ENCODE peak calls at places on chromosomes 7 and 10, in four cellular contexts. N is K562, I is GM12878, C is HepG2. X is an unnamed sample.
A peak's percentile ranks its signal among the peaks of the same experiment; 100 is the strongest.

GRCh38 chr7:1667566-1668485 is 2.3 kb upstream of the ELFN1 start:
- DNase-seq in N (peak; percentile 50), I (no peak), C (no peak), X (peak; percentile 87)

GRCh38 chr10:112510384-112510783 is 63.4 kb downstream of the VTI1A start:
- DNase-seq in N (no peak), I (no peak), C (no peak), X (no peak)

GRCh38 chr7:5422324-5423271 is 1.0 kb downstream of the TNRC18 start:
- DNase-seq in N (peak; percentile 45), I (no peak), C (peak; percentile 35), X (peak; percentile 84)

GRCh38 chr7:106865130-106866115 is at the start of gene PIK3CG:
- DNase-seq in N (peak; percentile 67), I (peak; percentile 41), C (no peak), X (no peak)

GRCh38 chr10:91006752-91007346 is 86.0 kb upstream of the ANKRD1 start:
- DNase-seq in N (no peak), I (peak; percentile 96), C (no peak), X (no peak)

GRCh38 chr7:2758673-2759603 is 70.9 kb downstream of the AMZ1 start:
- DNase-seq in N (no peak), I (peak; percentile 35), C (no peak), X (no peak)

GRCh38 chr10:69819713-69820506 is 18.2 kb downstream of the COL13A1 start:
- DNase-seq in N (no peak), I (no peak), C (no peak), X (no peak)

GRCh38 chr10:3886191-3886590 is 101.2 kb upstream of the KLF6 start:
- DNase-seq in N (peak; percentile 40), I (no peak), C (no peak), X (peak; percentile 58)

GRCh38 chr7:141045842-141046630 is 27.8 kb upstream of the TMEM178B start:
- DNase-seq in N (no peak), I (no peak), C (no peak), X (no peak)

GRCh38 chr7:22551768-22552513 is 52.0 kb upstream of the STEAP1B start:
- DNase-seq in N (no peak), I (no peak), C (no peak), X (no peak)

GRCh38 chr7:155455132-155455693 is 2.7 kb upstream of the EN2 start:
- DNase-seq in N (no peak), I (no peak), C (no peak), X (peak; percentile 35)

GRCh38 chr7:149423441-149423970 is 37.4 kb downstream of the ZNF777 start:
- DNase-seq in N (no peak), I (no peak), C (no peak), X (no peak)

GRCh38 chr10:118332948-118333710 is 9.0 kb downstream of the FAM204A start:
- DNase-seq in N (peak; percentile 11), I (no peak), C (peak; percentile 25), X (no peak)

GRCh38 chr10:7945469-7946187 is 108.9 kb upstream of the GATA3 start:
- DNase-seq in N (no peak), I (no peak), C (peak; percentile 41), X (peak; percentile 32)

GRCh38 chr10:14822879-14823755 is 14.7 kb downstream of the CDNF start:
- DNase-seq in N (peak; percentile 24), I (no peak), C (peak; percentile 12), X (peak; percentile 62)

GRCh38 chr10:80104066-80104926 is 25.8 kb downstream of the TMEM254 start:
- DNase-seq in N (peak; percentile 9), I (no peak), C (peak; percentile 16), X (peak; percentile 63)

DNA sequence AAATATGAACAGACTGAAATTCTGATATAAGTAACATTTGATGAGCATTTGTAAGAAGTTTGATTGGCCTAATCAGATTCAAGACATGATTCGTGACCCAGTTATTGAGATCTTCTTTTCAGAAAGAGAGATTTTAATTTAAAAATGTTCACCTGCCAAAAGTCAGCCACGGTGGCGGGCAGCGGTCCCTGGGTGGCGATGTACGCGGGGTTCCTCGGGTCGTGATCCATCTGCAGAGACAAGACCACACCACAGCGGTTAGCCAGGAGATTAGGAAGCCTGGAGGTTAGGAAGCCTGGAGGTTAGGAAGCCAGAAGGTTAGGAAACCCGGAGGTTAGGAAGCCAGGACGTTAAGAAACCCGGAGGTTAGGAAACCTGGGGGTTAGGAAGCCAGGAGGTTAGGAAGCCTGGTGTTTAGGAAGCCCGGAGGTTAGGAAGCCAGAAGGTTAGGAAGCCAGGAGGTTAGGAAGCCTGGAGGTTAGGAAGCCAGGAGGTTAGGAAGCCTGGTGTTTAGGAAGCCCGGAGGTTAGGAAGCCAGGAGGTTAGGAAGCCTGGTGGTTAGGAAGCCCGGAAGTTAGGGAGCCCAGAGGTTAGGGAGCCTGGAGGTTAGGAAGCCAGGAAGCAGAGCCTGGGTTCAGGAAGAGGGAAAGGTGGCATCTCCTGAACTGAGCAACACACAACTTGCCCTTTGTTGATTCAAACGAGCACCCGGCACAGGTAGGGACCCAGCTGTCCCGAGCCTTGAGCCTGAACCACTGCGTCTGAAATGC is 258.5 kb downstream of the DNAJB6 start:
- DNase-seq in N (no peak), I (no peak), C (no peak), X (no peak)
- TF ChIP-seq NFIC in N (no peak), I (no peak), C (no peak), X (no peak)

GRCh38 chr7:157949711-157950110 is 612.9 kb downstream of the DNAJB6 start:
- DNase-seq in N (no peak), I (no peak), C (no peak), X (no peak)
- TF ChIP-seq NFIC in N (no peak), I (no peak), C (no peak), X (no peak)

GRCh38 chr10:73116017-73116416 is 5.8 kb downstream of the NUDT13 start:
- DNase-seq in N (no peak), I (no peak), C (no peak), X (no peak)

GRCh38 chr10:73119457-73119856 is 9.2 kb downstream of the NUDT13 start:
- DNase-seq in N (no peak), I (no peak), C (peak; percentile 35), X (no peak)

GRCh38 chr10:73119952-73120351 is 9.7 kb downstream of the NUDT13 start:
- DNase-seq in N (no peak), I (no peak), C (no peak), X (no peak)

GRCh38 chr10:73113543-73113942 is 3.3 kb downstream of the NUDT13 start:
- DNase-seq in N (no peak), I (no peak), C (no peak), X (no peak)

GRCh38 chr10:73117976-73118743 is 7.9 kb downstream of the NUDT13 start:
- DNase-seq in N (peak; percentile 37), I (peak; percentile 83), C (peak; percentile 53), X (no peak)
- TF ChIP-seq NFIC in N (no peak), I (peak; percentile 77), C (peak; percentile 43), X (no peak)

DNA sequence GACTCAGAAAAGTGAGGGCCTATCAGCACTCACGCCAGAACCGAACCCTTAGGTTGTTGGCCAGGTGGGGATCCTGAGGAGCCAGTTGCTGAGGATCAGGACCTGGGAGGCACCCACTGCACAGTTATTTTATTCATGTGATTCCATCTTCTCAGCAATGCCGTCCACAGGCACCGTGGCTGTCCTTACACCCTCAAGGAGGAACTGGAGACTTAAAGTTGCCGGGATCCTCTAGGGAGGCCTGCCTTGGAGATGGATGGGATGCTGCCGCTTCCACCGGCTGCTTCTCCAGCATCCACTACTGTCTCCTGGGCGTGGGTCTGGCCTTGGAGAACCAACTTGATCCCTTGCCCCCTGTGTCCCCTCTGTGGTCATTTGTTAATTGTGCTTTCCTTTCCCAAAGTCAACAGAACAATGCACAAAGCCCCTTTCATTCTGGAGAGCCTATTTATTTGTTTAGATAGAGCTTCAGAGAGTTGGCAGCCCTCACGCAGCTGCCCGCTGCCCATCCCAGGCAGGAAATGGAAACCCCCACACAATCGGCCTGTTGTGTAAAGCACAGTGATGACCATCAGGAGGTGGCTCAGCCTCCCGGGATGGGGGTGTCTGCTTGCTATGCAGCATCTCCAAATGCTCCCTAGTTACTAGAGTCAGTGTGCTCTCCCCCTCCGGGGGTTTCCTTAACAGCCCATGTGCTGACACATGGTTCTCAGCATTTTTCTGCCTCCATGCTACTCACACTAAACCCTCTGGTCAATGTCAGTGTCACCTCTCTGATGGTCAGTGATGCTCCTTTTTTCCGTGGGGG is 52.9 kb upstream of the IGFBP3 start:
- DNase-seq in N (no peak), I (no peak), C (peak; percentile 98), X (no peak)
- TF ChIP-seq NFIC in N (no peak), I (no peak), C (peak; percentile 91), X (no peak)

GRCh38 chr10:87861566-87861952 is 1.8 kb downstream of the KLLN start:
- DNase-seq in N (peak; percentile 68), I (peak; percentile 47), C (peak; percentile 82), X (no peak)
- TF ChIP-seq NFIC in N (no peak), I (no peak), C (no peak), X (no peak)

DNA sequence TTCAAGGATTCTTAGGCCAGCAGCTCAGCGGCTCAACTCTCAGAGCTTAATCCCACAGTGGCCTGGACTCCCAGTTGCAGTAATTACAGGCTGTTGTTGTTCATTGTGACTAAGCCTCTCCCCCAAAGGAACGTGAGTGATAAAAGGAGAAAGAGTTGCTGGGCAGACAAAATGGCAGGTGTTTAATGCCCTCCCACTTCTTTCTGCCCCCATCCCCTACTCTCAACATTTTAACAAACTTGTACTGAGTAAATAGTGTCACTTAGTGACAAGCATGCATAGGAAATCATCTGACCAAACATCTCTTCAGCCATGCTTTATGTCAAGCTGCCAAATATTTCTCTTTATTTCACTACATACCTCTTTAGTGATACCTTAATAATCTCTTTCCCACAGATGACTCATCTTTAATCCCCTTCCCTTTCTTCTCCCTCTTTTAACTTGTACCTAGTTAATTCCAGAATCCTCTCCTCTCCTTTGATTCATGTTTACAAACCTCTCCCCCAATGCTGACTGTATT is 12.4 kb upstream of the MTERF1 start:
- DNase-seq in N (peak; percentile 43), I (no peak), C (no peak), X (no peak)
- TF ChIP-seq NFIC in N (peak; percentile 31), I (no peak), C (no peak), X (no peak)

GRCh38 chr10:121325490-121326231 is 272.6 kb downstream of the FGFR2 start:
- DNase-seq in N (no peak), I (no peak), C (peak; percentile 12), X (no peak)

GRCh38 chr10:121324678-121325213 is 273.5 kb downstream of the FGFR2 start:
- DNase-seq in N (no peak), I (no peak), C (peak; percentile 10), X (no peak)

GRCh38 chr10:121322776-121323175 is 275.5 kb downstream of the FGFR2 start:
- DNase-seq in N (no peak), I (no peak), C (no peak), X (no peak)

GRCh38 chr10:121322046-121322445 is 276.2 kb downstream of the FGFR2 start:
- DNase-seq in N (no peak), I (no peak), C (no peak), X (no peak)

DNA sequence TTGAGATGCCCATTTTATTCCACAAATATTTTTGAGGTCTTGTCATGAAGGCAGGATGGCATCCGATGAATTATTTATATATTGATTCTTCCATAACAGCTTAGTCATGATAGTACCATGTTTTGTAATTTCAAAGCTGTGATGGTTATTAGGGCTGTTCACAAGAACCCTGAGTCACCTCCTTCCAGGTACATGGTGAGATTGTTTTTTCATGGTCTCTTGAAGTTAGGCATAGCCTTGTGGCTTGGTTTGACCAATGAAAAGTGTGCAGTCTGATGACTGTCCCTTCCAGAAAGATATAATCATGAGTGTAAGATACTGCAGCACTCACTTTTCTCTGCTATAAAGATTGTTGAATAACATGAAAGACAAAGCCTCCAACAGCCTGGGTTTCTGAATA is 274.8 kb downstream of the FGFR2 start:
- DNase-seq in N (no peak), I (no peak), C (no peak), X (no peak)
- TF ChIP-seq NFIC in N (no peak), I (no peak), C (no peak), X (no peak)